ENCODE peak calls at places on chromosomes 5 and 9, in nine cellular contexts. One of them, this sample, is unnamed.

GRCh38 chr9:133935328-133936040 is 56.6 kb downstream of the VAV2 start:
- DNase-seq in transverse colon: peak
- DNase-seq in K562: peak
- DNase-seq in HCT116: no peak
- DNase-seq in GM12878: no peak
- DNase-seq in prostate gland: no peak
- DNase-seq in stomach: peak
- DNase-seq in breast epithelium: peak
- DNase-seq in spleen: no peak
- DNase-seq in this sample: no peak

GRCh38 chr5:71973563-71973962 is 133.7 kb upstream of the MAP1B start:
- DNase-seq in transverse colon: no peak
- DNase-seq in K562: no peak
- DNase-seq in HCT116: no peak
- DNase-seq in GM12878: no peak
- DNase-seq in prostate gland: no peak
- DNase-seq in stomach: no peak
- DNase-seq in breast epithelium: no peak
- DNase-seq in spleen: no peak
- DNase-seq in this sample: no peak

GRCh38 chr5:55597014-55597981 is 62.5 kb upstream of the PLPP1 start:
- DNase-seq in transverse colon: no peak
- DNase-seq in K562: no peak
- DNase-seq in HCT116: peak
- DNase-seq in GM12878: no peak
- DNase-seq in prostate gland: peak
- DNase-seq in stomach: no peak
- DNase-seq in breast epithelium: no peak
- DNase-seq in spleen: no peak
- DNase-seq in this sample: no peak

GRCh38 chr9:95399261-95399660 is 81.8 kb upstream of the FANCC start:
- DNase-seq in transverse colon: no peak
- DNase-seq in K562: no peak
- DNase-seq in HCT116: no peak
- DNase-seq in GM12878: no peak
- DNase-seq in prostate gland: no peak
- DNase-seq in stomach: no peak
- DNase-seq in breast epithelium: no peak
- DNase-seq in spleen: no peak
- DNase-seq in this sample: no peak

GRCh38 chr5:138536665-138537315 is 6.2 kb downstream of the ETF1 start:
- DNase-seq in transverse colon: no peak
- DNase-seq in K562: peak
- DNase-seq in HCT116: no peak
- DNase-seq in GM12878: no peak
- DNase-seq in prostate gland: no peak
- DNase-seq in stomach: no peak
- DNase-seq in breast epithelium: no peak
- DNase-seq in spleen: no peak
- DNase-seq in this sample: no peak

GRCh38 chr9:104923740-104924139 is 4.2 kb downstream of the ABCA1 start:
- DNase-seq in transverse colon: no peak
- DNase-seq in K562: no peak
- DNase-seq in HCT116: no peak
- DNase-seq in GM12878: no peak
- DNase-seq in prostate gland: no peak
- DNase-seq in stomach: no peak
- DNase-seq in breast epithelium: no peak
- DNase-seq in spleen: peak
- DNase-seq in this sample: no peak

GRCh38 chr5:52834320-52834719 is 46.6 kb downstream of the ITGA1 start:
- DNase-seq in transverse colon: no peak
- DNase-seq in K562: no peak
- DNase-seq in HCT116: no peak
- DNase-seq in GM12878: no peak
- DNase-seq in prostate gland: no peak
- DNase-seq in stomach: no peak
- DNase-seq in breast epithelium: no peak
- DNase-seq in spleen: no peak
- DNase-seq in this sample: no peak

GRCh38 chr5:54160329-54160728 is 150.0 kb downstream of the ARL15 start:
- DNase-seq in transverse colon: no peak
- DNase-seq in K562: no peak
- DNase-seq in HCT116: no peak
- DNase-seq in GM12878: no peak
- DNase-seq in prostate gland: no peak
- DNase-seq in stomach: no peak
- DNase-seq in breast epithelium: no peak
- DNase-seq in spleen: no peak
- DNase-seq in this sample: no peak

GRCh38 chr5:107425541-107426031 is 245.2 kb downstream of the EFNA5 start:
- DNase-seq in transverse colon: no peak
- DNase-seq in K562: no peak
- DNase-seq in HCT116: peak
- DNase-seq in GM12878: no peak
- DNase-seq in prostate gland: peak
- DNase-seq in stomach: no peak
- DNase-seq in breast epithelium: peak
- DNase-seq in spleen: no peak
- DNase-seq in this sample: no peak

GRCh38 chr5:400282-401215 is 42.4 kb upstream of the EXOC3 start:
- DNase-seq in transverse colon: no peak
- DNase-seq in K562: no peak
- DNase-seq in HCT116: no peak
- DNase-seq in GM12878: no peak
- DNase-seq in prostate gland: peak
- DNase-seq in stomach: no peak
- DNase-seq in breast epithelium: peak
- DNase-seq in spleen: peak
- DNase-seq in this sample: no peak

GRCh38 chr5:137954131-137954879 is 65.0 kb downstream of the PKD2L2 start:
- DNase-seq in transverse colon: peak
- DNase-seq in K562: no peak
- DNase-seq in HCT116: no peak
- DNase-seq in GM12878: no peak
- DNase-seq in prostate gland: peak
- DNase-seq in stomach: no peak
- DNase-seq in breast epithelium: no peak
- DNase-seq in spleen: no peak
- DNase-seq in this sample: no peak

GRCh38 chr5:119966028-119966427 is 336.7 kb downstream of the FAM170A start:
- DNase-seq in transverse colon: no peak
- DNase-seq in K562: no peak
- DNase-seq in HCT116: no peak
- DNase-seq in GM12878: no peak
- DNase-seq in prostate gland: no peak
- DNase-seq in stomach: no peak
- DNase-seq in breast epithelium: no peak
- DNase-seq in spleen: no peak
- DNase-seq in this sample: no peak

GRCh38 chr9:133828338-133828997 is 90.3 kb upstream of the SARDH start:
- DNase-seq in transverse colon: no peak
- DNase-seq in K562: no peak
- DNase-seq in HCT116: no peak
- DNase-seq in GM12878: no peak
- DNase-seq in prostate gland: no peak
- DNase-seq in stomach: no peak
- DNase-seq in breast epithelium: no peak
- DNase-seq in spleen: no peak
- DNase-seq in this sample: no peak

GRCh38 chr9:7147136-7148090 is 389.6 kb downstream of the KDM4C start:
- DNase-seq in transverse colon: peak
- DNase-seq in K562: no peak
- DNase-seq in HCT116: no peak
- DNase-seq in GM12878: no peak
- DNase-seq in prostate gland: no peak
- DNase-seq in stomach: no peak
- DNase-seq in breast epithelium: no peak
- DNase-seq in spleen: peak
- DNase-seq in this sample: no peak

GRCh38 chr5:94025788-94026473 is 284.5 kb upstream of the POU5F2 start:
- DNase-seq in transverse colon: no peak
- DNase-seq in K562: no peak
- DNase-seq in HCT116: no peak
- DNase-seq in GM12878: no peak
- DNase-seq in prostate gland: no peak
- DNase-seq in stomach: no peak
- DNase-seq in breast epithelium: no peak
- DNase-seq in spleen: peak
- DNase-seq in this sample: no peak

GRCh38 chr5:128579111-128579510 is 41.1 kb upstream of the FBN2 start:
- DNase-seq in transverse colon: no peak
- DNase-seq in K562: no peak
- DNase-seq in HCT116: no peak
- DNase-seq in GM12878: no peak
- DNase-seq in prostate gland: no peak
- DNase-seq in stomach: no peak
- DNase-seq in breast epithelium: no peak
- DNase-seq in spleen: no peak
- DNase-seq in this sample: no peak

GRCh38 chr5:10699281-10699874 is 61.7 kb downstream of the DAP start:
- DNase-seq in transverse colon: no peak
- DNase-seq in K562: no peak
- DNase-seq in HCT116: no peak
- DNase-seq in GM12878: no peak
- DNase-seq in prostate gland: no peak
- DNase-seq in stomach: no peak
- DNase-seq in breast epithelium: no peak
- DNase-seq in spleen: no peak
- DNase-seq in this sample: no peak

GRCh38 chr9:21465138-21465537 is 17.0 kb downstream of the IFNE start:
- DNase-seq in transverse colon: no peak
- DNase-seq in K562: no peak
- DNase-seq in HCT116: no peak
- DNase-seq in GM12878: no peak
- DNase-seq in prostate gland: no peak
- DNase-seq in stomach: no peak
- DNase-seq in breast epithelium: no peak
- DNase-seq in spleen: peak
- DNase-seq in this sample: no peak

GRCh38 chr9:21470126-21470525 is 12.0 kb downstream of the IFNE start:
- DNase-seq in transverse colon: no peak
- DNase-seq in K562: no peak
- DNase-seq in HCT116: no peak
- DNase-seq in GM12878: no peak
- DNase-seq in prostate gland: no peak
- DNase-seq in stomach: no peak
- DNase-seq in breast epithelium: no peak
- DNase-seq in spleen: no peak
- DNase-seq in this sample: no peak

GRCh38 chr9:21461377-21461776 is 20.7 kb downstream of the IFNE start:
- DNase-seq in transverse colon: no peak
- DNase-seq in K562: no peak
- DNase-seq in HCT116: no peak
- DNase-seq in GM12878: no peak
- DNase-seq in prostate gland: no peak
- DNase-seq in stomach: no peak
- DNase-seq in breast epithelium: no peak
- DNase-seq in spleen: no peak
- DNase-seq in this sample: no peak

GRCh38 chr9:21465859-21466518 is 16.1 kb downstream of the IFNE start:
- DNase-seq in transverse colon: no peak
- DNase-seq in K562: no peak
- DNase-seq in HCT116: peak
- DNase-seq in GM12878: no peak
- DNase-seq in prostate gland: peak
- DNase-seq in stomach: no peak
- DNase-seq in breast epithelium: no peak
- DNase-seq in spleen: no peak
- DNase-seq in this sample: no peak
- TF ChIP-seq POLR2A in transverse colon: no peak
- TF ChIP-seq POLR2A in K562: no peak
- TF ChIP-seq POLR2A in HCT116: no peak
- TF ChIP-seq POLR2A in GM12878: no peak
- TF ChIP-seq POLR2A in prostate gland: no peak
- TF ChIP-seq POLR2A in stomach: no peak
- TF ChIP-seq POLR2A in breast epithelium: no peak
- TF ChIP-seq POLR2A in spleen: no peak
- TF ChIP-seq POLR2A in this sample: no peak

GRCh38 chr9:15422355-15423327 is at the start of gene SNAPC3:
- DNase-seq in transverse colon: peak
- DNase-seq in K562: peak
- DNase-seq in HCT116: peak
- DNase-seq in GM12878: peak
- DNase-seq in prostate gland: peak
- DNase-seq in stomach: peak
- DNase-seq in breast epithelium: peak
- DNase-seq in spleen: peak
- DNase-seq in this sample: peak
- TF ChIP-seq POLR2AphosphoS5 in transverse colon: peak
- TF ChIP-seq POLR2AphosphoS5 in K562: peak
- TF ChIP-seq POLR2AphosphoS5 in HCT116: peak
- TF ChIP-seq POLR2AphosphoS5 in GM12878: peak
- TF ChIP-seq POLR2AphosphoS5 in prostate gland: peak
- TF ChIP-seq POLR2AphosphoS5 in stomach: peak
- TF ChIP-seq POLR2AphosphoS5 in breast epithelium: peak
- TF ChIP-seq POLR2AphosphoS5 in spleen: peak
- TF ChIP-seq POLR2AphosphoS5 in this sample: peak

DNA sequence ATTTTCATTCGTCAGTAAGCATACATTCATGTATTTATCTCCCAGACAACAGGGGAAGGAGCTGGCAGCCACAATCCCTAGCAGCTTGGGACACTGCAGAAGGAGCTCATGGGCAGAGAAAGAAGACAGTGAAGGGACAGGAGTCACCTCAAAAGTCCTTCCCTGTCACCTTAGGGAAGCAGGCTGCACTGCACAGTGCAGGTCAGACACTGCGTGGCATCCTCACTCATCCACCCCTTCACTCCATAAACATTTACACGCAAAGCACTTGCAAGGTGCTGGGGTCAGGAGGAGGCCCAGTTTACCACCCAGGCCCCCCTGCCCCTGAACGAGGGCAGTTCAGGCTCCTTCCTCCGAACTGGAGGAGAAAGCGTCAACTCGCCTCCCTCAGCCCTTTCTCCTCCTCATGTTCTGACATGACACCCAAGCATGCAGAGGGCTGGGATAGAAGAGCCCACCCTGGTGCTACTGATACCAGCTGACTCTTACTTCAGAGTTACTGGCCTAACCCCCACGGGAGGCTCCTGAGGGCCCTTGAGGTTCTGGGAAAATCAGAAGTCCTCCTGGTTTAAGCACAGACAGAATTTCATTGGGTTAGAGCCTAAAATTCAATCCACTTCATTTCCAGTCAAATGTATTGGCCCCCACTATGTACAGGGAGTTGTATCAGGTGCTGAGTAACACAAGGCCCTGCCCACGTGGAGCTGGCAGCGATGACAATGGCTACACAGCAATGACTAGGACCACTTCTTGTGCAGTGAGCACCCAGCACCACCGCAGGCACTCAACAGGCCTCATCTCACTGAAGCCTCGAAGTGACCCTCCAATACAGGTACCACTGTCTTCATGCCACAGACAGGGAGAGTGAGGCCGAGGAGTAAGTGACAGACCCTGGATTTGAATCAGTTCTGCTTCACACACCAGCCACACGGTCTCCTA is 70.4 kb downstream of the RAPGEF1 start:
- DNase-seq in transverse colon: no peak
- DNase-seq in K562: no peak
- DNase-seq in HCT116: no peak
- DNase-seq in GM12878: no peak
- DNase-seq in prostate gland: no peak
- DNase-seq in stomach: no peak
- DNase-seq in breast epithelium: no peak
- DNase-seq in spleen: no peak
- DNase-seq in this sample: no peak
- TF ChIP-seq POLR2A in transverse colon: no peak
- TF ChIP-seq POLR2A in K562: no peak
- TF ChIP-seq POLR2A in HCT116: no peak
- TF ChIP-seq POLR2A in GM12878: peak
- TF ChIP-seq POLR2A in prostate gland: no peak
- TF ChIP-seq POLR2A in stomach: no peak
- TF ChIP-seq POLR2A in breast epithelium: no peak
- TF ChIP-seq POLR2A in spleen: no peak
- TF ChIP-seq POLR2A in this sample: peak

GRCh38 chr9:1434082-1434481 is 383.9 kb downstream of the DMRT2 start:
- DNase-seq in transverse colon: no peak
- DNase-seq in K562: peak
- DNase-seq in HCT116: no peak
- DNase-seq in GM12878: no peak
- DNase-seq in prostate gland: no peak
- DNase-seq in stomach: no peak
- DNase-seq in breast epithelium: no peak
- DNase-seq in spleen: no peak
- DNase-seq in this sample: no peak
- TF ChIP-seq POLR2AphosphoS5 in transverse colon: no peak
- TF ChIP-seq POLR2AphosphoS5 in K562: no peak
- TF ChIP-seq POLR2AphosphoS5 in HCT116: no peak
- TF ChIP-seq POLR2AphosphoS5 in GM12878: no peak
- TF ChIP-seq POLR2AphosphoS5 in prostate gland: no peak
- TF ChIP-seq POLR2AphosphoS5 in stomach: no peak
- TF ChIP-seq POLR2AphosphoS5 in breast epithelium: no peak
- TF ChIP-seq POLR2AphosphoS5 in spleen: no peak
- TF ChIP-seq POLR2AphosphoS5 in this sample: no peak